ENCODE peak calls at places on chromosomes 2 and 18, in five cellular contexts. D is ovary, R is pancreas, Y is heart left ventricle, Q is psoas muscle. W is an unnamed sample.

GRCh38 chr2:131394147-131394931 is 30.4 kb upstream of the RAB6D start:
- DNase-seq in Q (no peak), R (no peak), Y (no peak), D (no peak), W (no peak)

GRCh38 chr2:187232749-187233148 is 215.3 kb downstream of the CALCRL start:
- DNase-seq in Q (no peak), R (no peak), Y (no peak), D (no peak), W (no peak)

GRCh38 chr2:99695121-99695773 is 205.4 kb upstream of the REV1 start:
- DNase-seq in R (no peak), Q (no peak), D (no peak), Y (no peak), W (no peak)

GRCh38 chr2:113768770-113769169 is 12.3 kb upstream of the SLC35F5 start:
- DNase-seq in Q (no peak), D (no peak), Y (no peak), R (no peak), W (no peak)

GRCh38 chr18:59041819-59042476 is 97.7 kb upstream of the SEC11C start:
- DNase-seq in Q (no peak), D (no peak), R (no peak), Y (no peak), W (no peak)

GRCh38 chr2:38013158-38013752 is 62.7 kb downstream of the CYP1B1 start:
- DNase-seq in Y (no peak), D (no peak), Q (no peak), R (no peak), W (no peak)

GRCh38 chr2:80073134-80073561 is 231.4 kb downstream of the LRRTM1 start:
- DNase-seq in Y (no peak), R (peak; percentile 30), D (no peak), Q (no peak), W (no peak)

GRCh38 chr18:13362051-13362450 is 143.5 kb downstream of the LDLRAD4 start:
- DNase-seq in Q (no peak), Y (no peak), D (no peak), R (no peak), W (no peak)

GRCh38 chr2:230875347-230876315 is 10.9 kb downstream of the ITM2C start:
- DNase-seq in R (no peak), Y (peak; percentile 48), D (no peak), Q (no peak), W (peak; percentile 11)

GRCh38 chr2:128568106-128568505 is 249.4 kb upstream of the HS6ST1 start:
- DNase-seq in Q (no peak), Y (no peak), R (no peak), D (no peak), W (no peak)

GRCh38 chr2:106163948-106164580 is 30.0 kb downstream of the UXS1 start:
- DNase-seq in R (no peak), Y (no peak), D (no peak), Q (no peak), W (no peak)

GRCh38 chr2:126480033-126480432 is 175.9 kb upstream of the GYPC start:
- DNase-seq in Y (no peak), Q (no peak), R (no peak), D (no peak), W (no peak)

DNA sequence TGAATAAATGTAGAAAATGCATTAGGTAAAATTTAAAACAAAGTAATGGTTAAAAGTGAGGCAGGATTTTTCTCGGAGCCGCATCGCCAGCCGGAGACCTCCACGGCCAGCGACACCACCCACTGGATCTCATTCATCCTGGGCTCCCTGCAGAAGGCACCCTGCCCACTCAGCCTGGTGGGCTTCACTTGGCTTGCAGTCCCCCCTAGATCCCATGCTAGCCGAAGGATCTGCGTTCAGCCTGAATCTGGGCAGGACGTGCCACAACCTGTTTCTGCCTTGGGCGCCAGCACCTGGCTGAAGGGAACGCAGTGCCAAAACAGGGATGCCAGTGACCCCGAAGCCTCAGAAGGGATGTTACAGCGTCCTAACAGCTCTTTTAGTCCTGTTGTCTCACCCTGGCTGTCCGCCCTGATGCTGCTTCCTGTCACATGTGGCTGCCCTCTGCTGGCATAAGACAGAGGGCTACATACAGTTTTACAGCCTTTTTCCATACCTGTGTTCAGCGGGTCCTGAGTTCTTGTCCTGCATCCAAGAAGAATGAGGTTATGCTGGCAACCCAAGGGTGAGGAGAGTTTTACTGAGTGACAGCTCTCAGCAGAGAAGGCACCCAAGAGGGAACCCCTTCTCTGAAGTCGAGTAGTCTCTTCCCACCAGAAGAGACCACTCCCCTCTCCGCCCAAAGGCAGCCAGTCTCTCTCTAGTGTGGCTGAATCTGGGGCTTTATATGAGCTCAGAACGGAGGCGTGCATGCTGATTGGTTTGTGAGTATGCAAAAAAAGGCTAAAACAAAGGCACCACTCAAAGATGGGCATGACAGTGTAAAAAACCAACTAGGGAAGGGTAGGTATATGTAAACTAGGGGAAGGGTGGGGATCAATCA is 173.1 kb upstream of the GYPC start:
- DNase-seq in R (no peak), Y (no peak), D (no peak), Q (no peak), W (no peak)
- TF ChIP-seq CTCF in R (no peak), Y (no peak), D (no peak), Q (no peak), W (no peak)

GRCh38 chr18:8069708-8070107 is 502.6 kb downstream of the PTPRM start:
- DNase-seq in Y (no peak), D (no peak), Q (no peak), R (no peak), W (no peak)

DNA sequence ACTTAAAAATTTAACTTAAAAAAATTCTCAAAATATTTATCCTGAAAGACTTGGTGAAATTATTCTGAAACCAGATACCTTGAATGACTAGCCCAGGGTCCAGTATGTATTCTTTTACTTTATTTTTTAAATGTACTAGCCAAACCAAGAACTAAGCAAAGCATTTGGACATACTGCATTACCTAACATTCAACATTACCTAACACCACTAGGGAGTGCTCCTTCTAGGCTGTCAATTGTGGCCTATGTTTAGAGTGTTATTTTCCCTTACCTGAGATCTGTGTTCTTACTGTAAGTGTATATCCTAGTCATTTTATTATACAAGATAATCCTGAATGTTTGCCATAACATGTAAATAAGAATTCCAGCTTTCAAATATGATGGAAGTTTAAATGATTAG is 496.6 kb downstream of the PTPRM start:
- DNase-seq in R (no peak), Y (no peak), D (no peak), Q (no peak), W (no peak)
- TF ChIP-seq CTCF in R (no peak), Y (no peak), D (no peak), Q (no peak), W (no peak)

GRCh38 chr2:176443941-176444340 is 174.7 kb downstream of the MTX2 start:
- DNase-seq in D (no peak), R (no peak), Y (no peak), Q (no peak), W (no peak)

GRCh38 chr2:176449852-176450251 is 180.6 kb downstream of the MTX2 start:
- DNase-seq in Y (no peak), Q (no peak), R (no peak), D (no peak), W (no peak)

GRCh38 chr2:176445831-176446433 is 176.7 kb downstream of the MTX2 start:
- DNase-seq in Q (no peak), R (no peak), D (no peak), Y (no peak), W (no peak)

GRCh38 chr2:176447616-176448015 is 178.4 kb downstream of the MTX2 start:
- DNase-seq in R (no peak), Y (no peak), D (no peak), Q (no peak), W (no peak)

DNA sequence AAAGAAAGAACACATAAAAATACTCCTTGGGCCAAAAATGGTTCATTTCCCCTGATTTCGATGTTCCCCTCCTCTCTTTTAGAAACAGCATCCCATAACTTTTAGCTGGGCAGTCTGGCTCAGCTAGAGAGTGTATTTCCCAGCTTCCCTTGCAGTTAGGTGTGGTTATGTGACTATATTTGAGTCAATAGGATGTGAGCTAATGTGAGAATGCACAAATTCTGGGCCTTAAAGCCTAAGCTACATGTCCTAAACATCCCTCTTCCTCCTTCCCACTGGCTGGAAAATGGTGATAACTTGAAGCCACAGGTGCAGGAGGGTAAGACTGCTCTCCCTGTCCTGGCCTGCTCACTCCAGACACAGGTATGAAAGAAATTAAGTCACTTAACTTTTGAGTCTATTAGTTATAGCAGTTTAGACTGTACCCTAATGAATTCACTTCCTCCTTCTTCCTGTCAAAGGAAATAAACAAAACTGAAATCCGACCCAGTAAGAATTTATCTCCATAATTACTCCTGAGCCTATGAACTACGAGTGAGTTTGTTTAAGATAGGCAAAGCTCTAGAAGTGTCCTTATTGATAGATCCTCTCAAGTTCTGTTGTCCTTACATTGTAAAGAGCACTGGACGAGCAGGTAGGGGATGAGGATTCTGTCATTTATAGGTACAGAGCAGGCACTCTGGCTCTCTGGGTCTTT is 177.6 kb downstream of the MTX2 start:
- DNase-seq in Y (no peak), D (no peak), Q (no peak), R (no peak), W (no peak)
- TF ChIP-seq CTCF in Y (no peak), D (no peak), Q (no peak), R (no peak), W (no peak)

GRCh38 chr2:1840046-1840445 is 95.7 kb upstream of the PXDN start:
- DNase-seq in Y (no peak), D (no peak), R (no peak), Q (no peak), W (no peak)

GRCh38 chr2:1838426-1838825 is 94.1 kb upstream of the PXDN start:
- DNase-seq in Q (no peak), D (no peak), Y (no peak), R (no peak), W (no peak)

GRCh38 chr2:1837022-1837421 is 92.7 kb upstream of the PXDN start:
- DNase-seq in Q (no peak), R (no peak), D (no peak), Y (no peak), W (no peak)

GRCh38 chr2:1837458-1837857 is 93.1 kb upstream of the PXDN start:
- DNase-seq in Y (no peak), D (no peak), R (no peak), Q (no peak), W (no peak)

GRCh38 chr2:1839066-1839756 is 94.9 kb upstream of the PXDN start:
- DNase-seq in Y (no peak), Q (no peak), D (no peak), R (no peak), W (no peak)
- TF ChIP-seq CTCF in Y (no peak), Q (no peak), D (no peak), R (no peak), W (no peak)

DNA sequence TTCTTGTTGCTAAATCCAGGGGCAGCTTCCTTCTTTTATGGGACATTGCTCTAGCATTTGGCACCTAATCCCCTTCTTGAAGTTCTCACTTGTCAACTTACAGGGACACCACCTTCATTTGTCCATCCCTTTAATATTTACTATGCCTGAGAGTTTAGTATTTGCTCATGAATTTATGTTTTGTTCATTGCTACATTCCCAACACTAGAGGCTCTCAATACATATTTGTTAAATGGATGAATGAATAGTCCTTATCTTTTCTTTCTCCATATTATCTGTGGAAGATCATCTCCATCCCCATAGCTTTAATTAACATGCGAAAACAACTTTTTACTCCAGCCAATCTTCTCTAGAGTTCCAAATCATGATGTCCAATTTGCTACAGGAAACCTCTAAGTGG is 5.4 kb downstream of the CWC22 start:
- DNase-seq in Y (no peak), R (no peak), D (no peak), Q (no peak), W (no peak)
- TF ChIP-seq CTCF in Y (no peak), R (no peak), D (no peak), Q (no peak), W (no peak)

DNA sequence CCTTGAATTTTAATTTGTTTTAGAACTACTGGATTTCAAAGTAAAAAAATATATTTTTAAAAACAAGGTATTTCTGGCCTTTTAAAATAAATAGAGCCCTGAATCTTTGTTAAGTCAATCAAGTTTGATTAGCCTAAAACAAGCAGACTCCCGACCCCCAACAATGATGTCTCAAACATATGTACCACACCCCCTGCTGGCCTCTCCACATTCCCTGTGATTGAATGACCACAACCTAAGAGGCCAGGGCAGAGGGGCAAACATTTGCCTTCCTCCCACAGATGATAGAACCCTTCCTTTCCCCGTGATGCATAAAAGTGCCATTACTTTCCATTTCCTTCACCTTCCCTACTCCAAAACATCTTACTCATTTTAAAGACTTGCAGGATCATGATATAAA is 130.9 kb downstream of the STK39 start:
- DNase-seq in Y (no peak), D (no peak), R (no peak), Q (no peak), W (no peak)
- TF ChIP-seq CTCF in Y (no peak), D (no peak), R (no peak), Q (no peak), W (no peak)